ENCODE peak calls at places on chromosomes 11 and 22, in four cellular contexts. J is stimulated activated CD4-positive, alpha-beta T cell treated with anti-CD3 and anti-CD28 coated beads, TNF-alpha, amount 100 ng/mL, for 1 hour; A is activated T-helper 1 cell treated with anti-CD3 and anti-CD28 coated beads, Interleukin-2, amount 50 U/mL, for 16 hours; I is HT-29. E is an unnamed sample.

GRCh38 chr11:102276302-102277182 is 40.7 kb upstream of the BIRC3 start:
- DNase-seq in J (no peak), A (no peak), I (no peak), E (peak; percentile 40)

GRCh38 chr22:33302049-33302545 is 243.9 kb upstream of the SYN3 start:
- DNase-seq in J (no peak), A (no peak), I (peak; percentile 79), E (peak; percentile 37)

GRCh38 chr22:23910496-23911190 is 16.5 kb downstream of the MIF start:
- DNase-seq in J (no peak), A (no peak), I (no peak), E (no peak)

GRCh38 chr22:29762263-29762662 is 4.5 kb downstream of the ZMAT5 start:
- DNase-seq in J (no peak), A (no peak), I (peak; percentile 78), E (no peak)

GRCh38 chr11:34915136-34916013 is 804 bp downstream of the APIP start:
- DNase-seq in J (no peak), A (no peak), I (no peak), E (peak; percentile 2)

GRCh38 chr11:130625907-130626306 is 177.5 kb downstream of the ADAMTS15 start:
- DNase-seq in J (no peak), A (no peak), I (no peak), E (no peak)

GRCh38 chr11:34313099-34313517 is 44.7 kb downstream of the ABTB2 start:
- DNase-seq in J (no peak), A (no peak), I (no peak), E (no peak)

GRCh38 chr11:19367051-19367709 is 126.4 kb upstream of the E2F8 start:
- DNase-seq in J (no peak), A (no peak), I (no peak), E (peak; percentile 63)

GRCh38 chr11:109547356-109548027 is 125.5 kb downstream of the C11orf87 start:
- DNase-seq in J (no peak), A (no peak), I (no peak), E (peak; percentile 90)

GRCh38 chr11:41245184-41245583 is 214.3 kb downstream of the LRRC4C start:
- DNase-seq in J (no peak), A (no peak), I (no peak), E (no peak)

GRCh38 chr11:118921929-118922744 is 3.6 kb downstream of the BCL9L start:
- DNase-seq in J (no peak), A (no peak), I (peak; percentile 84), E (peak; percentile 88)

GRCh38 chr22:47631571-47632102 is 869.2 kb downstream of the TBC1D22A start:
- DNase-seq in J (no peak), A (no peak), I (peak; percentile 58), E (no peak)

GRCh38 chr22:46366801-46367706 is 31.5 kb downstream of the TRMU start:
- DNase-seq in J (no peak), A (no peak), I (no peak), E (no peak)

GRCh38 chr11:116335891-116336290 is 436.9 kb downstream of the BUD13 start:
- DNase-seq in J (no peak), A (no peak), I (no peak), E (no peak)

GRCh38 chr11:43119275-43119970 is 192.4 kb upstream of the API5 start:
- DNase-seq in J (no peak), A (no peak), I (peak; percentile 37), E (no peak)

GRCh38 chr11:95500466-95500865 is 269.5 kb upstream of the SESN3 start:
- DNase-seq in J (no peak), A (no peak), I (no peak), E (no peak)

GRCh38 chr22:49983148-49984042 is 22.8 kb downstream of the PIM3 start:
- DNase-seq in J (no peak), A (no peak), I (no peak), E (no peak)